ENCODE peak calls at places on chromosomes 7 and 10, in seven cellular contexts. One of them, this sample, is unnamed.

GRCh38 chr7:155997431-155998327 is 185.4 kb upstream of the SHH start:
- DNase-seq in NCI-H510A: no peak
- DNase-seq in activated CD8-positive, alpha-beta memory T cell treated with anti-CD3 and anti-CD28 coated beads for 1 hour: no peak
- DNase-seq in type B pancreatic cell: no peak
- DNase-seq in A549: no peak
- DNase-seq in stimulated activated CD4-positive, alpha-beta T cell treated with anti-CD3 and anti-CD28 coated beads, Interleukin-4, amount 100 ng/mL, for 1 hour: no peak
- DNase-seq in left cardiac atrium: no peak
- DNase-seq in this sample: no peak

GRCh38 chr10:89665302-89665701 is 20.3 kb upstream of the PANK1 start:
- DNase-seq in left cardiac atrium: no peak
- DNase-seq in activated CD8-positive, alpha-beta memory T cell treated with anti-CD3 and anti-CD28 coated beads for 1 hour: no peak
- DNase-seq in stimulated activated CD4-positive, alpha-beta T cell treated with anti-CD3 and anti-CD28 coated beads, Interleukin-4, amount 100 ng/mL, for 1 hour: no peak
- DNase-seq in type B pancreatic cell: no peak
- DNase-seq in A549: no peak
- DNase-seq in NCI-H510A: no peak
- DNase-seq in this sample: no peak

GRCh38 chr7:131769241-131769640 is 212.8 kb upstream of the PODXL start:
- DNase-seq in NCI-H510A: no peak
- DNase-seq in type B pancreatic cell: no peak
- DNase-seq in activated CD8-positive, alpha-beta memory T cell treated with anti-CD3 and anti-CD28 coated beads for 1 hour: no peak
- DNase-seq in A549: peak; percentile 39
- DNase-seq in left cardiac atrium: no peak
- DNase-seq in stimulated activated CD4-positive, alpha-beta T cell treated with anti-CD3 and anti-CD28 coated beads, Interleukin-4, amount 100 ng/mL, for 1 hour: no peak
- DNase-seq in this sample: no peak

GRCh38 chr10:17655567-17656146 is 11.7 kb downstream of the STAM start:
- DNase-seq in left cardiac atrium: no peak
- DNase-seq in NCI-H510A: no peak
- DNase-seq in activated CD8-positive, alpha-beta memory T cell treated with anti-CD3 and anti-CD28 coated beads for 1 hour: no peak
- DNase-seq in type B pancreatic cell: no peak
- DNase-seq in stimulated activated CD4-positive, alpha-beta T cell treated with anti-CD3 and anti-CD28 coated beads, Interleukin-4, amount 100 ng/mL, for 1 hour: no peak
- DNase-seq in A549: no peak
- DNase-seq in this sample: peak; percentile 50

GRCh38 chr10:89369142-89370105 is 8.4 kb upstream of the IFIT1B start:
- DNase-seq in activated CD8-positive, alpha-beta memory T cell treated with anti-CD3 and anti-CD28 coated beads for 1 hour: no peak
- DNase-seq in A549: peak; percentile 20
- DNase-seq in NCI-H510A: no peak
- DNase-seq in type B pancreatic cell: no peak
- DNase-seq in stimulated activated CD4-positive, alpha-beta T cell treated with anti-CD3 and anti-CD28 coated beads, Interleukin-4, amount 100 ng/mL, for 1 hour: no peak
- DNase-seq in left cardiac atrium: no peak
- DNase-seq in this sample: peak; percentile 69

GRCh38 chr7:24213311-24213710 is 70.7 kb upstream of the NPY start:
- DNase-seq in type B pancreatic cell: no peak
- DNase-seq in left cardiac atrium: no peak
- DNase-seq in activated CD8-positive, alpha-beta memory T cell treated with anti-CD3 and anti-CD28 coated beads for 1 hour: no peak
- DNase-seq in A549: no peak
- DNase-seq in stimulated activated CD4-positive, alpha-beta T cell treated with anti-CD3 and anti-CD28 coated beads, Interleukin-4, amount 100 ng/mL, for 1 hour: no peak
- DNase-seq in NCI-H510A: no peak
- DNase-seq in this sample: no peak

GRCh38 chr7:465710-466400 is 53.8 kb downstream of the PDGFA start:
- DNase-seq in A549: no peak
- DNase-seq in NCI-H510A: no peak
- DNase-seq in type B pancreatic cell: peak; percentile 58
- DNase-seq in activated CD8-positive, alpha-beta memory T cell treated with anti-CD3 and anti-CD28 coated beads for 1 hour: no peak
- DNase-seq in left cardiac atrium: no peak
- DNase-seq in stimulated activated CD4-positive, alpha-beta T cell treated with anti-CD3 and anti-CD28 coated beads, Interleukin-4, amount 100 ng/mL, for 1 hour: no peak
- DNase-seq in this sample: no peak

GRCh38 chr7:23129036-23129435 is 23.5 kb downstream of the KLHL7 start:
- DNase-seq in NCI-H510A: no peak
- DNase-seq in A549: no peak
- DNase-seq in stimulated activated CD4-positive, alpha-beta T cell treated with anti-CD3 and anti-CD28 coated beads, Interleukin-4, amount 100 ng/mL, for 1 hour: no peak
- DNase-seq in activated CD8-positive, alpha-beta memory T cell treated with anti-CD3 and anti-CD28 coated beads for 1 hour: no peak
- DNase-seq in left cardiac atrium: no peak
- DNase-seq in type B pancreatic cell: no peak
- DNase-seq in this sample: no peak

GRCh38 chr7:158407581-158408331 is 179.9 kb downstream of the PTPRN2 start:
- DNase-seq in activated CD8-positive, alpha-beta memory T cell treated with anti-CD3 and anti-CD28 coated beads for 1 hour: no peak
- DNase-seq in stimulated activated CD4-positive, alpha-beta T cell treated with anti-CD3 and anti-CD28 coated beads, Interleukin-4, amount 100 ng/mL, for 1 hour: no peak
- DNase-seq in type B pancreatic cell: no peak
- DNase-seq in left cardiac atrium: no peak
- DNase-seq in A549: peak; percentile 76
- DNase-seq in NCI-H510A: peak; percentile 20
- DNase-seq in this sample: peak; percentile 43

GRCh38 chr10:43610636-43611035 is 4.4 kb downstream of the ZNF485 start:
- DNase-seq in A549: no peak
- DNase-seq in left cardiac atrium: no peak
- DNase-seq in activated CD8-positive, alpha-beta memory T cell treated with anti-CD3 and anti-CD28 coated beads for 1 hour: no peak
- DNase-seq in NCI-H510A: no peak
- DNase-seq in stimulated activated CD4-positive, alpha-beta T cell treated with anti-CD3 and anti-CD28 coated beads, Interleukin-4, amount 100 ng/mL, for 1 hour: no peak
- DNase-seq in type B pancreatic cell: no peak
- DNase-seq in this sample: no peak

GRCh38 chr10:43809211-43809930 is 160.7 kb upstream of the ZNF32 start:
- DNase-seq in left cardiac atrium: no peak
- DNase-seq in NCI-H510A: no peak
- DNase-seq in activated CD8-positive, alpha-beta memory T cell treated with anti-CD3 and anti-CD28 coated beads for 1 hour: no peak
- DNase-seq in type B pancreatic cell: no peak
- DNase-seq in A549: no peak
- DNase-seq in stimulated activated CD4-positive, alpha-beta T cell treated with anti-CD3 and anti-CD28 coated beads, Interleukin-4, amount 100 ng/mL, for 1 hour: no peak
- DNase-seq in this sample: peak; percentile 8

GRCh38 chr7:33423646-33424020 is 294.3 kb downstream of the BBS9 start:
- DNase-seq in left cardiac atrium: no peak
- DNase-seq in type B pancreatic cell: no peak
- DNase-seq in A549: peak; percentile 12
- DNase-seq in NCI-H510A: no peak
- DNase-seq in activated CD8-positive, alpha-beta memory T cell treated with anti-CD3 and anti-CD28 coated beads for 1 hour: no peak
- DNase-seq in stimulated activated CD4-positive, alpha-beta T cell treated with anti-CD3 and anti-CD28 coated beads, Interleukin-4, amount 100 ng/mL, for 1 hour: no peak
- DNase-seq in this sample: peak; percentile 19

GRCh38 chr10:76459016-76459415 is 1027.6 kb downstream of the LRMDA start:
- DNase-seq in stimulated activated CD4-positive, alpha-beta T cell treated with anti-CD3 and anti-CD28 coated beads, Interleukin-4, amount 100 ng/mL, for 1 hour: no peak
- DNase-seq in left cardiac atrium: no peak
- DNase-seq in activated CD8-positive, alpha-beta memory T cell treated with anti-CD3 and anti-CD28 coated beads for 1 hour: no peak
- DNase-seq in NCI-H510A: no peak
- DNase-seq in A549: no peak
- DNase-seq in type B pancreatic cell: no peak
- DNase-seq in this sample: no peak

GRCh38 chr7:74063223-74063641 is 20.4 kb upstream of the LIMK1 start:
- DNase-seq in stimulated activated CD4-positive, alpha-beta T cell treated with anti-CD3 and anti-CD28 coated beads, Interleukin-4, amount 100 ng/mL, for 1 hour: no peak
- DNase-seq in activated CD8-positive, alpha-beta memory T cell treated with anti-CD3 and anti-CD28 coated beads for 1 hour: no peak
- DNase-seq in NCI-H510A: no peak
- DNase-seq in left cardiac atrium: no peak
- DNase-seq in A549: no peak
- DNase-seq in type B pancreatic cell: no peak
- DNase-seq in this sample: no peak

GRCh38 chr10:31318382-31318853 is 598 bp upstream of the ZEB1 start:
- DNase-seq in left cardiac atrium: peak; percentile 69
- DNase-seq in A549: peak; percentile 64
- DNase-seq in type B pancreatic cell: peak; percentile 74
- DNase-seq in activated CD8-positive, alpha-beta memory T cell treated with anti-CD3 and anti-CD28 coated beads for 1 hour: peak; percentile 57
- DNase-seq in stimulated activated CD4-positive, alpha-beta T cell treated with anti-CD3 and anti-CD28 coated beads, Interleukin-4, amount 100 ng/mL, for 1 hour: peak; percentile 57
- DNase-seq in NCI-H510A: peak; percentile 4
- DNase-seq in this sample: peak; percentile 93

GRCh38 chr7:117401293-117402002 is 25.8 kb downstream of the ASZ1 start:
- DNase-seq in left cardiac atrium: no peak
- DNase-seq in A549: peak; percentile 33
- DNase-seq in type B pancreatic cell: no peak
- DNase-seq in stimulated activated CD4-positive, alpha-beta T cell treated with anti-CD3 and anti-CD28 coated beads, Interleukin-4, amount 100 ng/mL, for 1 hour: no peak
- DNase-seq in activated CD8-positive, alpha-beta memory T cell treated with anti-CD3 and anti-CD28 coated beads for 1 hour: no peak
- DNase-seq in NCI-H510A: no peak
- DNase-seq in this sample: peak; percentile 13

GRCh38 chr10:124325998-124326636 is 92.6 kb downstream of the OAT start:
- DNase-seq in type B pancreatic cell: no peak
- DNase-seq in left cardiac atrium: no peak
- DNase-seq in NCI-H510A: no peak
- DNase-seq in activated CD8-positive, alpha-beta memory T cell treated with anti-CD3 and anti-CD28 coated beads for 1 hour: no peak
- DNase-seq in stimulated activated CD4-positive, alpha-beta T cell treated with anti-CD3 and anti-CD28 coated beads, Interleukin-4, amount 100 ng/mL, for 1 hour: no peak
- DNase-seq in A549: no peak
- DNase-seq in this sample: no peak

GRCh38 chr7:43534110-43534509 is 48.8 kb upstream of the STK17A start:
- DNase-seq in A549: no peak
- DNase-seq in left cardiac atrium: no peak
- DNase-seq in activated CD8-positive, alpha-beta memory T cell treated with anti-CD3 and anti-CD28 coated beads for 1 hour: no peak
- DNase-seq in type B pancreatic cell: no peak
- DNase-seq in stimulated activated CD4-positive, alpha-beta T cell treated with anti-CD3 and anti-CD28 coated beads, Interleukin-4, amount 100 ng/mL, for 1 hour: no peak
- DNase-seq in NCI-H510A: no peak
- DNase-seq in this sample: no peak

GRCh38 chr10:103504181-103504783 is 10.8 kb downstream of the NEURL1 start:
- DNase-seq in stimulated activated CD4-positive, alpha-beta T cell treated with anti-CD3 and anti-CD28 coated beads, Interleukin-4, amount 100 ng/mL, for 1 hour: peak; percentile 20
- DNase-seq in NCI-H510A: peak; percentile 30
- DNase-seq in type B pancreatic cell: no peak
- DNase-seq in A549: peak; percentile 77
- DNase-seq in left cardiac atrium: no peak
- DNase-seq in activated CD8-positive, alpha-beta memory T cell treated with anti-CD3 and anti-CD28 coated beads for 1 hour: no peak
- DNase-seq in this sample: peak; percentile 89

GRCh38 chr7:102148799-102149198 is 137.9 kb upstream of the SH2B2 start:
- DNase-seq in activated CD8-positive, alpha-beta memory T cell treated with anti-CD3 and anti-CD28 coated beads for 1 hour: no peak
- DNase-seq in stimulated activated CD4-positive, alpha-beta T cell treated with anti-CD3 and anti-CD28 coated beads, Interleukin-4, amount 100 ng/mL, for 1 hour: no peak
- DNase-seq in A549: no peak
- DNase-seq in NCI-H510A: no peak
- DNase-seq in left cardiac atrium: no peak
- DNase-seq in type B pancreatic cell: no peak
- DNase-seq in this sample: no peak

GRCh38 chr10:28242560-28243204 is 60.2 kb downstream of the MPP7 start:
- DNase-seq in type B pancreatic cell: no peak
- DNase-seq in stimulated activated CD4-positive, alpha-beta T cell treated with anti-CD3 and anti-CD28 coated beads, Interleukin-4, amount 100 ng/mL, for 1 hour: no peak
- DNase-seq in left cardiac atrium: no peak
- DNase-seq in A549: no peak
- DNase-seq in activated CD8-positive, alpha-beta memory T cell treated with anti-CD3 and anti-CD28 coated beads for 1 hour: no peak
- DNase-seq in NCI-H510A: no peak
- DNase-seq in this sample: no peak

This sample was measured in dermis blood vessel endothelial cell.